ENCODE peak calls at places on chromosomes 1 and 21, in eight cellular contexts. N is uterus, Z is colonic mucosa, C is bronchial epithelial cell, L is dorsolateral prefrontal cortex, V is progenitor cell of endocrine pancreas, G is upper lobe of right lung, R is neural crest cell. T is an unnamed sample.

GRCh38 chr1:20279507-20279906 is 11.2 kb upstream of the VWA5B1 start:
- DNase-seq in N (no peak), Z (peak), C (peak), L (no peak), V (no peak), G (no peak), R (no peak), T (no peak)

GRCh38 chr1:180789460-180789859 is 123.2 kb upstream of the KIAA1614 start:
- DNase-seq in N (no peak), Z (no peak), C (no peak), L (no peak), V (no peak), G (no peak), R (no peak), T (no peak)

GRCh38 chr1:96660503-96660902 is 61.1 kb upstream of the PTBP2 start:
- DNase-seq in N (no peak), Z (no peak), C (peak), L (no peak), V (no peak), G (no peak), R (no peak), T (no peak)

GRCh38 chr1:178126790-178127189 is 32.9 kb downstream of the RASAL2 start:
- DNase-seq in N (no peak), Z (no peak), C (peak), L (no peak), V (no peak), G (no peak), R (no peak), T (no peak)

GRCh38 chr1:12021616-12022015 is 2.3 kb downstream of the MIIP start:
- DNase-seq in N (no peak), Z (no peak), C (no peak), L (no peak), V (no peak), G (no peak), R (no peak), T (no peak)

GRCh38 chr21:14215971-14216621 is at the start of gene RBM11:
- DNase-seq in N (peak), Z (peak), C (peak), L (peak), V (peak), G (peak), R (peak), T (peak)

GRCh38 chr1:30092051-30092858 is 631.1 kb downstream of the MATN1 start:
- DNase-seq in N (no peak), Z (no peak), C (no peak), L (no peak), V (no peak), G (no peak), R (no peak), T (no peak)

GRCh38 chr1:6913086-6913485 is 127.8 kb downstream of the CAMTA1 start:
- DNase-seq in N (no peak), Z (no peak), C (no peak), L (no peak), V (no peak), G (no peak), R (no peak), T (no peak)

GRCh38 chr1:92877081-92877711 is 45.4 kb downstream of the RPL5 start:
- DNase-seq in N (no peak), Z (no peak), C (no peak), L (no peak), V (no peak), G (no peak), R (no peak), T (no peak)

GRCh38 chr1:238401138-238401537 is 510.4 kb upstream of the ZP4 start:
- DNase-seq in N (no peak), Z (no peak), C (no peak), L (no peak), V (no peak), G (no peak), R (no peak), T (no peak)

GRCh38 chr1:171911506-171911905 is 70.2 kb downstream of the DNM3 start:
- DNase-seq in N (no peak), Z (no peak), C (no peak), L (no peak), V (no peak), G (no peak), R (no peak), T (peak)

GRCh38 chr1:9717193-9718005 is 65.9 kb downstream of the PIK3CD start:
- DNase-seq in N (no peak), Z (peak), C (no peak), L (no peak), V (no peak), G (peak), R (no peak), T (peak)
- TF ChIP-seq CTCF in N (no peak), Z (no peak), C (no peak), L (no peak), V (no peak), G (no peak), R (no peak), T (no peak)

GRCh38 chr1:57015071-57015470 is 49.3 kb upstream of the C8B start:
- DNase-seq in N (no peak), Z (no peak), C (no peak), L (no peak), V (no peak), G (no peak), R (no peak), T (no peak)

GRCh38 chr1:57017201-57017600 is 51.4 kb upstream of the C8B start:
- DNase-seq in N (no peak), Z (no peak), C (peak), L (no peak), V (no peak), G (no peak), R (peak), T (no peak)

GRCh38 chr1:57019240-57019805 is 53.5 kb upstream of the C8B start:
- DNase-seq in N (no peak), Z (no peak), C (no peak), L (no peak), V (no peak), G (no peak), R (no peak), T (no peak)

GRCh38 chr1:57018119-57018518 is 52.3 kb upstream of the C8B start:
- DNase-seq in N (no peak), Z (no peak), C (no peak), L (no peak), V (no peak), G (no peak), R (no peak), T (no peak)

GRCh38 chr1:57017717-57018116 is 51.9 kb upstream of the C8B start:
- DNase-seq in N (no peak), Z (no peak), C (no peak), L (no peak), V (no peak), G (no peak), R (peak), T (no peak)
- TF ChIP-seq CTCF in N (no peak), Z (no peak), C (peak), L (peak), V (peak), G (no peak), R (peak), T (peak)

GRCh38 chr1:195886000-195886399 is 722.2 kb downstream of the KCNT2 start:
- DNase-seq in N (no peak), Z (no peak), C (no peak), L (no peak), V (no peak), G (no peak), R (no peak), T (no peak)
- TF ChIP-seq CTCF in N (no peak), Z (no peak), C (no peak), L (peak), V (peak), G (no peak), R (peak), T (peak)

GRCh38 chr1:174036798-174037197 is 14.6 kb upstream of the RC3H1 start:
- DNase-seq in N (no peak), Z (no peak), C (no peak), L (no peak), V (no peak), G (no peak), R (no peak), T (no peak)
- TF ChIP-seq CTCF in N (no peak), Z (no peak), C (no peak), L (no peak), V (no peak), G (no peak), R (no peak), T (no peak)

GRCh38 chr21:44973598-44973997 is 33.8 kb downstream of the SLX9 start:
- DNase-seq in N (no peak), Z (no peak), C (no peak), L (no peak), V (no peak), G (no peak), R (no peak), T (no peak)

GRCh38 chr21:44972821-44973220 is 33.0 kb downstream of the SLX9 start:
- DNase-seq in N (no peak), Z (no peak), C (peak), L (no peak), V (no peak), G (no peak), R (no peak), T (no peak)

GRCh38 chr21:44974676-44975075 is 34.8 kb downstream of the SLX9 start:
- DNase-seq in N (no peak), Z (no peak), C (no peak), L (no peak), V (no peak), G (no peak), R (no peak), T (no peak)

GRCh38 chr21:44977616-44978340 is 37.9 kb downstream of the SLX9 start:
- DNase-seq in N (no peak), Z (no peak), C (peak), L (no peak), V (no peak), G (no peak), R (no peak), T (no peak)

GRCh38 chr21:44975720-44976555 is 36.1 kb downstream of the SLX9 start:
- DNase-seq in N (no peak), Z (no peak), C (no peak), L (no peak), V (no peak), G (no peak), R (no peak), T (no peak)
- TF ChIP-seq CTCF in N (no peak), Z (no peak), C (no peak), L (no peak), V (no peak), G (no peak), R (no peak), T (no peak)

GRCh38 chr1:112058815-112059450 is 69.5 kb upstream of the KCND3 start:
- DNase-seq in N (no peak), Z (no peak), C (peak), L (no peak), V (no peak), G (no peak), R (no peak), T (no peak)
- TF ChIP-seq CTCF in N (no peak), Z (no peak), C (peak), L (no peak), V (peak), G (no peak), R (no peak), T (no peak)

GRCh38 chr1:50048791-50049190 is 25.0 kb upstream of the AGBL4 start:
- DNase-seq in N (no peak), Z (no peak), C (no peak), L (no peak), V (no peak), G (no peak), R (no peak), T (no peak)

DNA sequence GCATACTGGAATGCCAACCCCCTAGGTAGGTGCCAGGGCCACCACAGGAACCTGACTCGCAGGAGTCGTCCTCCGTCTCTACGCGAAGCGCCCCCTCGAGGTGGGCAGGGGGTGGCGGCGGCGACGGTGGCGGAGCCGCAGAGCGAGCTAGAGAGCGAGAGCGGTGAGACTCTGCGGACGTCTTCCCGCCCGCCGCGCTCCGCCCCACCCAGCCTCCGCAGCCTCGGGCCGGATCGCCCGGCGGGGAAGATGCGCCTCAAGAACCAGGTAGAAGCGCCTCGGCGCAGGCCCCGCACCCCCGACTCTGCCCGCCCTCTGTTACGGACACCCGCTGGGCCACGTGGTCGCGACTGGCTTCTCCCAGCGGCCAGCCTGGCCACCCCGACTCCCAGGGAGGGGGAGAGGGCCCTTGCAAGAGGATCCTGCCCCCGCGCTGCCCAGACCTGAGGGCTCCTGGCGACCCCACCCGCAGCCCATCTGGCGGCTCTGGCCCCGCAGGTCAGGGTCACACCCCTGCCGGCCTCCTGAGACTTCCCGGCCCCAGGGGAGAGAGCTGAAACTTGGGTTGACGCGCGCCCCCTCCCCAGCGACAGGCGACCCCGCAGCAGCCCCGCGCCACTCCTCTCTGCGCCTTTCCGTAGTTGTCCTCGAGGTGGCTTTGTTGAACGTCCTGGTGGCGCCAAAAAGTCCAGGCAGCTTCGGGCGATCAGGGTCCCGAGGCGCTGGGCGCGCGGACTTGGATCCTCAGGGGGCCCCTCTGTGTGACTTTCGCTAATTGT is 24.4 kb upstream of the AGBL4 start:
- DNase-seq in N (no peak), Z (peak), C (no peak), L (peak), V (peak), G (peak), R (no peak), T (peak)
- TF ChIP-seq CTCF in N (no peak), Z (no peak), C (peak), L (peak), V (peak), G (no peak), R (no peak), T (no peak)

DNA sequence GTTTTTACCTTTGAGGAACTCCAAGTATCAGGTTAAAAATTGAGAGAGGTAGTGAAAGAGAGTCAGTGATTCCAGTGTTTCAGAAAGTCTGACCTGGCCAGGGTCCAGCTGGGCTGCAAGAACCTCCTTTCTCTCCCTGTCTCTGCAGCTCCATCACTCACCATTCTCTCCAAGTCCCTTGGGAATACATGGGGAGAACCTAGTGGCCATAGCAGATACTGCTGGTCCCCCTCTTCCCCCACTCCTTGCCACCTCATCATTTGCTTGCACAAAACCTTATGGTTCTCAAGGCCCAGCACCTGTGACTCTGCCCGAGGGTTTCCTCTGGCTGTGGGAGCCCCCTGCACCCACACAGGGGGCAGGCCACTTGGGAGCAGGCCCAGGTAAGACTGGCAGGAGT is 279.5 kb downstream of the KIF26B start:
- DNase-seq in N (no peak), Z (no peak), C (no peak), L (no peak), V (no peak), G (no peak), R (no peak), T (no peak)
- TF ChIP-seq CTCF in N (no peak), Z (no peak), C (no peak), L (no peak), V (no peak), G (no peak), R (no peak), T (no peak)

T was measured in nephron progenitor cell.